ENCODE peak calls at places on chromosomes 1 and 21, in ten cellular contexts. M is vagina, U is IMR-90, K is Peyer's patch, Z is pancreas, W is SK-N-SH, N is HCT116, T is endothelial cell of umbilical vein, D is hepatocyte, A is NT2/D1. E is an unnamed sample. For H3K36me3, the result is how much of the 10 kb centered on the place peaks cover.

GRCh38 chr1:27563407-27564263 is 40.3 kb downstream of the AHDC1 start:
- DNase-seq in N (no peak), M (no peak), W (no peak), Z (peak), T (no peak), D (peak), U (peak), A (no peak), K (peak), E (peak)

GRCh38 chr1:19311503-19311930 is 427 bp downstream of the AKR7A2 start:
- DNase-seq in N (no peak), M (no peak), W (no peak), Z (peak), K (no peak), D (no peak), T (no peak), U (no peak), A (no peak), E (no peak)

GRCh38 chr1:25786887-25787286 is 13.1 kb upstream of the SELENON start:
- DNase-seq in K (no peak), W (no peak), D (no peak), Z (no peak), M (no peak), T (no peak), N (no peak), U (peak), A (no peak), E (no peak)

GRCh38 chr1:65002508-65003315 is 36.4 kb upstream of the JAK1 start:
- DNase-seq in D (peak), M (no peak), K (peak), T (peak), W (no peak), A (peak), N (peak), U (peak), Z (peak), E (peak)

GRCh38 chr1:179190861-179191260 is 38.6 kb downstream of the ABL2 start:
- DNase-seq in M (no peak), U (no peak), W (no peak), T (peak), A (no peak), K (no peak), D (no peak), Z (no peak), N (no peak), E (no peak)

GRCh38 chr1:58785424-58786058 is 1.7 kb upstream of the JUN start:
- DNase-seq in A (peak), D (peak), T (no peak), W (no peak), U (peak), M (no peak), K (peak), N (no peak), Z (peak), E (peak)

GRCh38 chr21:17673261-17674020 is 60.7 kb upstream of the BTG3 start:
- DNase-seq in D (no peak), U (no peak), K (no peak), Z (no peak), T (no peak), M (no peak), W (no peak), N (no peak), A (peak), E (peak)

GRCh38 chr1:235107368-235108184 is 21.1 kb downstream of the TOMM20 start:
- DNase-seq in M (no peak), D (no peak), U (no peak), N (no peak), W (no peak), T (no peak), K (peak), Z (no peak), A (no peak), E (no peak)

GRCh38 chr1:245168090-245168489 is 13.3 kb downstream of the KIF26B start:
- DNase-seq in K (peak), W (no peak), U (no peak), A (no peak), D (no peak), N (no peak), M (no peak), Z (no peak), T (no peak), E (no peak)

GRCh38 chr1:25922633-25923567 is 16.7 kb upstream of the STMN1 start:
- DNase-seq in K (peak), T (peak), W (no peak), D (peak), A (peak), N (no peak), Z (peak), U (no peak), M (no peak), E (peak)

GRCh38 chr1:119859647-119860046 is 36.7 kb downstream of the ADAM30 start:
- DNase-seq in Z (no peak), K (no peak), W (no peak), T (peak), U (peak), D (no peak), N (peak), M (no peak), A (no peak), E (peak)

GRCh38 chr1:154574715-154575114 is 7.1 kb downstream of the CHRNB2 start:
- DNase-seq in N (no peak), W (peak), U (peak), K (no peak), A (no peak), M (no peak), T (no peak), D (peak), Z (no peak), E (no peak)

GRCh38 chr1:153679337-153680119 is 1.0 kb downstream of the NPR1 start:
- DNase-seq in Z (peak), W (peak), U (no peak), N (no peak), A (no peak), D (peak), K (no peak), M (no peak), T (peak), E (no peak)

GRCh38 chr1:227748496-227749182 is 13.4 kb downstream of the SNAP47 start:
- DNase-seq in N (no peak), W (no peak), Z (no peak), M (no peak), D (no peak), A (no peak), T (no peak), K (no peak), U (no peak), E (no peak)

GRCh38 chr1:23796466-23797271 is 3.9 kb downstream of the GALE start:
- DNase-seq in U (no peak), M (no peak), D (no peak), N (no peak), W (no peak), Z (no peak), A (no peak), T (no peak), K (no peak), E (no peak)

GRCh38 chr1:209080170-209080781 is 503.2 kb upstream of the CAMK1G start:
- DNase-seq in U (no peak), T (no peak), K (no peak), Z (no peak), D (no peak), M (no peak), W (no peak), N (no peak), A (no peak), E (peak)

GRCh38 chr1:241411056-241411775 is 54.2 kb upstream of the RGS7 start:
- DNase-seq in K (no peak), W (no peak), T (peak), D (no peak), A (no peak), M (no peak), U (peak), Z (no peak), N (no peak), E (no peak)

DNA sequence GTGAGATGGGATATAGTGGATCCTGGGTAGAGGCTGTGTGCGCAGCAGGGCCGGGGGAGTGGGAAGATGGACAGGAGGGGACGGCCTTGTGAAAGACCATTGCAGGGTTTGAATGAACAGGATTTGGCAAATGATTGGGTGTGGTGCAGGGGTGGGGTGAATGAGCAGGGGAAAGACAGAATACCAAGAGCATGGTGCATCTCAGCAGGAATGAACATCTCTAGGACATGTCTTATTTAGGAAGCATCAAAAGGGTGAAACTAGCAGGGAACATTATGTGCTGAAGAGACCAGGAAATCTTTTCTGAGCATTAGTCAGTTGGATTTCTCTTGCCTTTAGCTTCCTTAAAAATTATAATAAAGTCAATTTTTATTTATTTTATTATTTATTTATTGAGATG is 60.6 kb upstream of the SLC2A1 start:
- DNase-seq in N (no peak), U (no peak), K (no peak), Z (no peak), M (no peak), A (no peak), T (no peak), W (no peak), D (no peak), E (no peak)
- H3K36me3 ChIP-seq in N (under half), U (under half), K (under half), Z (under half), M (under half), A (under half), T (under half), W (under half), D (under half), E (under half)

GRCh38 chr21:36730291-36731281 is 31.7 kb downstream of the SIM2 start:
- DNase-seq in A (no peak), K (peak), Z (no peak), W (no peak), T (no peak), D (no peak), U (no peak), N (no peak), M (no peak), E (no peak)
- H3K36me3 ChIP-seq in A (under half), K (under half), Z (under half), W (under half), T (under half), D (under half), U (under half), N (under half), M (under half), E (under half)

GRCh38 chr21:45262616-45263015 is 25.1 kb downstream of the POFUT2 start:
- DNase-seq in Z (no peak), T (no peak), M (no peak), A (no peak), K (peak), W (peak), D (no peak), N (no peak), U (no peak), E (no peak)

GRCh38 chr21:45264146-45264918 is 23.4 kb downstream of the POFUT2 start:
- DNase-seq in U (no peak), N (no peak), Z (no peak), A (no peak), W (peak), D (peak), K (peak), T (no peak), M (peak), E (no peak)

GRCh38 chr21:45264919-45265515 is 22.7 kb downstream of the POFUT2 start:
- DNase-seq in Z (no peak), W (no peak), D (peak), M (no peak), N (no peak), A (no peak), K (peak), T (no peak), U (no peak), E (no peak)

GRCh38 chr21:45262041-45262581 is 25.6 kb downstream of the POFUT2 start:
- DNase-seq in M (no peak), K (no peak), D (peak), A (no peak), U (no peak), N (no peak), T (no peak), Z (no peak), W (peak), E (no peak)

GRCh38 chr21:45263534-45263933 is 24.2 kb downstream of the POFUT2 start:
- DNase-seq in D (peak), K (no peak), T (no peak), M (no peak), A (no peak), U (no peak), N (no peak), Z (no peak), W (peak), E (no peak)
- H3K36me3 ChIP-seq in D (under half), K (under half), T (under half), M (under half), A (half or more), U (half or more), N (under half), Z (under half), W (under half), E (under half)

GRCh38 chr1:156257711-156258110 is 9.9 kb upstream of the PAQR6 start:
- DNase-seq in T (no peak), D (no peak), Z (no peak), U (no peak), K (no peak), A (no peak), N (no peak), W (peak), M (no peak), E (no peak)
- H3K36me3 ChIP-seq in T (under half), D (under half), Z (under half), U (half or more), K (under half), A (half or more), N (half or more), W (half or more), M (under half), E (under half)

DNA sequence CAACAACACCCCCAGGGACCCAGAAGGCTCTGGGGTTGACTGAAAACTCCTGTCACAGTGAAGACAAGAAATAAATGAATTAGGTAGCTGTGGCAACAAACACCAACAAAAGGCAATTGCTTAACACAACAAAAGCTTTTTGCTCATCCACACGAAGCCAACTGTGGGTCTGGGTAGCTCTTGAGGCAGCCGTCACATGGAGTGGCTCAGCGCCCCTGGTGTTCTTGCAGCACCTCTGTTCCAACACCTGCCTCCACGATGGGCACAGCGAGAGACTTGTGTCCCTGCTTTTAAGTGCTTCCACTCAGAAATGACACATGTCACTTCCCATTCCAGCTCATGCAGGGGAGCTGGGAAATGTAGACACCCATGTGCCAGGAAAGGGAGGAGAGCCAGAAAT is 364.5 kb upstream of the DUSP10 start:
- DNase-seq in M (no peak), N (no peak), W (peak), A (no peak), Z (no peak), U (no peak), D (no peak), K (no peak), T (no peak), E (no peak)
- H3K36me3 ChIP-seq in M (under half), N (under half), W (under half), A (under half), Z (under half), U (under half), D (under half), K (under half), T (under half), E (under half)

GRCh38 chr1:145828368-145829016 is 4.5 kb downstream of the POLR3C start:
- DNase-seq in U (no peak), D (no peak), N (no peak), A (no peak), Z (no peak), K (no peak), M (no peak), T (no peak), W (no peak), E (no peak)
- H3K36me3 ChIP-seq in U (under half), D (under half), N (under half), A (half or more), Z (under half), K (under half), M (under half), T (under half), W (half or more), E (under half)

GRCh38 chr1:201316556-201316955 is 33.2 kb downstream of the PKP1 start:
- DNase-seq in W (no peak), T (no peak), U (no peak), A (no peak), D (no peak), Z (no peak), N (no peak), M (no peak), K (no peak), E (no peak)
- H3K36me3 ChIP-seq in W (under half), T (under half), U (under half), A (under half), D (under half), Z (under half), N (under half), M (under half), K (under half), E (under half)

E was measured in PC-9.